ENCODE peak calls at places on chromosomes 5 and 9, in six cellular contexts. One of them, this sample, is unnamed.

GRCh38 chr5:146337264-146337904 is 1.3 kb upstream of the POU4F3 start:
- DNase-seq in lower lobe of right lung: no peak
- DNase-seq in spleen: no peak
- DNase-seq in AG04450: no peak
- DNase-seq in GM12878: no peak
- DNase-seq in ovary: no peak
- DNase-seq in this sample: no peak

GRCh38 chr5:149256451-149256850 is 15.2 kb upstream of the AFAP1L1 start:
- DNase-seq in lower lobe of right lung: no peak
- DNase-seq in spleen: no peak
- DNase-seq in AG04450: no peak
- DNase-seq in GM12878: no peak
- DNase-seq in ovary: no peak
- DNase-seq in this sample: no peak

GRCh38 chr9:96169488-96169887 is 132.5 kb downstream of the HSD17B3 start:
- DNase-seq in lower lobe of right lung: no peak
- DNase-seq in spleen: peak
- DNase-seq in AG04450: no peak
- DNase-seq in GM12878: no peak
- DNase-seq in ovary: no peak
- DNase-seq in this sample: no peak

GRCh38 chr5:157998021-157998504 is 139.1 kb upstream of the CLINT1 start:
- DNase-seq in lower lobe of right lung: no peak
- DNase-seq in spleen: no peak
- DNase-seq in AG04450: no peak
- DNase-seq in GM12878: no peak
- DNase-seq in ovary: no peak
- DNase-seq in this sample: no peak

GRCh38 chr9:31390352-31391025 is 994.0 kb upstream of the ACO1 start:
- DNase-seq in lower lobe of right lung: no peak
- DNase-seq in spleen: no peak
- DNase-seq in AG04450: no peak
- DNase-seq in GM12878: no peak
- DNase-seq in ovary: no peak
- DNase-seq in this sample: no peak

GRCh38 chr5:131081371-131081770 is 83.7 kb downstream of the HINT1 start:
- DNase-seq in lower lobe of right lung: no peak
- DNase-seq in spleen: no peak
- DNase-seq in AG04450: no peak
- DNase-seq in GM12878: no peak
- DNase-seq in ovary: no peak
- DNase-seq in this sample: no peak

GRCh38 chr5:34791761-34792244 is 47.2 kb upstream of the TTC23L start:
- DNase-seq in lower lobe of right lung: no peak
- DNase-seq in spleen: no peak
- DNase-seq in AG04450: no peak
- DNase-seq in GM12878: no peak
- DNase-seq in ovary: no peak
- DNase-seq in this sample: no peak

GRCh38 chr9:12878342-12878978 is 103.6 kb downstream of the LURAP1L start:
- DNase-seq in lower lobe of right lung: no peak
- DNase-seq in spleen: no peak
- DNase-seq in AG04450: no peak
- DNase-seq in GM12878: no peak
- DNase-seq in ovary: no peak
- DNase-seq in this sample: no peak

GRCh38 chr9:133168432-133168831 is 4.7 kb upstream of the GBGT1 start:
- DNase-seq in lower lobe of right lung: peak
- DNase-seq in spleen: peak
- DNase-seq in AG04450: no peak
- DNase-seq in GM12878: no peak
- DNase-seq in ovary: no peak
- DNase-seq in this sample: no peak

GRCh38 chr9:113505963-113506624 is 42.6 kb downstream of the RGS3 start:
- DNase-seq in lower lobe of right lung: no peak
- DNase-seq in spleen: peak
- DNase-seq in AG04450: no peak
- DNase-seq in GM12878: no peak
- DNase-seq in ovary: no peak
- DNase-seq in this sample: no peak

GRCh38 chr5:123367739-123368138 is 55.5 kb downstream of the CEP120 start:
- DNase-seq in lower lobe of right lung: no peak
- DNase-seq in spleen: no peak
- DNase-seq in AG04450: no peak
- DNase-seq in GM12878: no peak
- DNase-seq in ovary: no peak
- DNase-seq in this sample: no peak
- TF ChIP-seq CTCF in lower lobe of right lung: no peak
- TF ChIP-seq CTCF in spleen: no peak
- TF ChIP-seq CTCF in AG04450: peak
- TF ChIP-seq CTCF in GM12878: no peak
- TF ChIP-seq CTCF in ovary: peak
- TF ChIP-seq CTCF in this sample: peak

DNA sequence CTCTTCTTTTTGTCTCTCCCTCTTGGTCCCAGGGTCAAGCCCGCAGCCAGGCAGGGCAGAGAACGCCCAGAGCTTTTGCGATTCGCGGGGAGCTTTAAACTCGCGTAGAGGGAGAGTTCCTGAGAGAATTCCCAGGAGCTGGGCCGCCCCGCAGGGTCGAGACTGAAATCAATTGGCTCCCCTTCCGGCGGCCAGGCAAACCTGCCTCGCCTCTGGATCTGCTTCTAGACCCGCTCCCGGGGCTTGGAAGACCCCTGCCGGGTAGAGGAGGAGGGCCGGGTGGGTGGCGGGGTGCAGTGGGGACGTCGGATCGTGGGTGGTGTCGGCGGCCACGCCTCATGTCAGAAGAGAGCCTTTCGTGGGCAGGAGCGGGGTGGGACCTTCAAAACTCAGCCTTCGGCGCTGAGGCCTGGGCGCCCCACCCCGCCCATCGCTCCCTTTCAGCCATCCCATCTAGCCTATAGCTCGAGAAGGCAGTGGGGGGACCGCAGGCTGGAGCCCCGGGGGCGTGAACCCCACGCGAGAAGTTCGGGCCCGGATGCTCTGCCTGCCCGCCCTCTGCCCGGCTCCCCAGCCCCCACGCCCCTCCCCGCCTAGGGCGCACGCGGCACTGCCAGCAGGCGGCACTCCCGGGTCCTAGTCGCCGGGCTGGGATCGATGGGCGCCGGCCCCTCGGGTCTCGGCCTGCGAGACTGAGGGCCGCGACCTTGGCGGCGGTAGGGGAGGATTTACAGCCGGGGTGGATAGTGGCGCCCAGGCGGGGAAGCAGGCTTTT is 6.1 kb downstream of the PRDM6 start:
- DNase-seq in lower lobe of right lung: no peak
- DNase-seq in spleen: no peak
- DNase-seq in AG04450: no peak
- DNase-seq in GM12878: no peak
- DNase-seq in ovary: peak
- DNase-seq in this sample: no peak
- H3K4me3 ChIP-seq in lower lobe of right lung: peak
- H3K4me3 ChIP-seq in spleen: peak
- H3K4me3 ChIP-seq in AG04450: peak
- H3K4me3 ChIP-seq in GM12878: no peak
- H3K4me3 ChIP-seq in ovary: no peak
- H3K4me3 ChIP-seq in this sample: no peak

DNA sequence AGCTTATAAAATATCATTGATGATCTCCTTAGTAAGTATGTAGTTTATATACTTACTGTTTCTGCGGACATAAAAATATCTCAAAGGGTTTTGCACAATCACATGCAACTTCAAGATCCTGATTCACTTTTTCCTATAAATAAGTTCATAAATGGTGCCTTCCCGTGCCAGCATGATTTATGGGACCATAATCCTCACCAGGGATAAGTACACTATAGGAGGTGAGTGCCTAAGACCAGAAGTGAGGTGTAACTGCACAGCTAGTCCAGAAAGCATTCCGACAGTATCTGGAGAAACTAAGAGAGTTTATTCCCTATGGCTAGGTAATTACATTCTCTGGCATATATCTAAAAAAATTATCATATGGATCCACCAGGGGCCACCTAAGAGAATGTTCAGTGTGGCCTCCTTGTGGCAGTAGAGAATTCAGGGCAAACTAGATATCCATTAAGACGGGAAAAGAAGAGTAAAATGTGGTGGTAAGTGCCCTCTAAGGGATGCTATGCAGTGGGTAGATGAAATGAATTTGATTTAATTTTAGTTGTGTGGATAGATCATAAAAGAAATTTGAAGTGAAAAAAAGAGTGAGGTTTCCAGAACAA is 402.5 kb upstream of the SLC24A2 start:
- DNase-seq in lower lobe of right lung: no peak
- DNase-seq in spleen: no peak
- DNase-seq in AG04450: no peak
- DNase-seq in GM12878: no peak
- DNase-seq in ovary: no peak
- DNase-seq in this sample: no peak
- TF ChIP-seq CTCF in lower lobe of right lung: no peak
- TF ChIP-seq CTCF in spleen: no peak
- TF ChIP-seq CTCF in AG04450: peak
- TF ChIP-seq CTCF in GM12878: no peak
- TF ChIP-seq CTCF in ovary: no peak
- TF ChIP-seq CTCF in this sample: no peak

GRCh38 chr5:150496534-150496933 is 11.4 kb upstream of the NDST1 start:
- DNase-seq in lower lobe of right lung: no peak
- DNase-seq in spleen: no peak
- DNase-seq in AG04450: no peak
- DNase-seq in GM12878: no peak
- DNase-seq in ovary: no peak
- DNase-seq in this sample: no peak

GRCh38 chr5:150498501-150498900 is 9.4 kb upstream of the NDST1 start:
- DNase-seq in lower lobe of right lung: no peak
- DNase-seq in spleen: no peak
- DNase-seq in AG04450: no peak
- DNase-seq in GM12878: no peak
- DNase-seq in ovary: no peak
- DNase-seq in this sample: no peak

GRCh38 chr5:150497989-150498317 is 10.0 kb upstream of the NDST1 start:
- DNase-seq in lower lobe of right lung: no peak
- DNase-seq in spleen: no peak
- DNase-seq in AG04450: no peak
- DNase-seq in GM12878: no peak
- DNase-seq in ovary: no peak
- DNase-seq in this sample: no peak

GRCh38 chr5:150496098-150496497 is 11.8 kb upstream of the NDST1 start:
- DNase-seq in lower lobe of right lung: no peak
- DNase-seq in spleen: no peak
- DNase-seq in AG04450: no peak
- DNase-seq in GM12878: no peak
- DNase-seq in ovary: no peak
- DNase-seq in this sample: no peak

GRCh38 chr5:150497274-150497988 is 10.5 kb upstream of the NDST1 start:
- DNase-seq in lower lobe of right lung: no peak
- DNase-seq in spleen: no peak
- DNase-seq in AG04450: peak
- DNase-seq in GM12878: no peak
- DNase-seq in ovary: peak
- DNase-seq in this sample: no peak
- H3K4me3 ChIP-seq in lower lobe of right lung: no peak
- H3K4me3 ChIP-seq in spleen: peak
- H3K4me3 ChIP-seq in AG04450: peak
- H3K4me3 ChIP-seq in GM12878: no peak
- H3K4me3 ChIP-seq in ovary: no peak
- H3K4me3 ChIP-seq in this sample: no peak

GRCh38 chr5:123157797-123158528 is 68.9 kb downstream of the PRDM6 start:
- DNase-seq in lower lobe of right lung: no peak
- DNase-seq in spleen: no peak
- DNase-seq in AG04450: peak
- DNase-seq in GM12878: no peak
- DNase-seq in ovary: no peak
- DNase-seq in this sample: no peak
- TF ChIP-seq CTCF in lower lobe of right lung: peak
- TF ChIP-seq CTCF in spleen: no peak
- TF ChIP-seq CTCF in AG04450: peak
- TF ChIP-seq CTCF in GM12878: no peak
- TF ChIP-seq CTCF in ovary: no peak
- TF ChIP-seq CTCF in this sample: no peak

GRCh38 chr9:83219154-83219923 is 156.4 kb upstream of the RASEF start:
- DNase-seq in lower lobe of right lung: peak
- DNase-seq in spleen: peak
- DNase-seq in AG04450: no peak
- DNase-seq in GM12878: no peak
- DNase-seq in ovary: peak
- DNase-seq in this sample: no peak
- H3K4me3 ChIP-seq in lower lobe of right lung: peak
- H3K4me3 ChIP-seq in spleen: peak
- H3K4me3 ChIP-seq in AG04450: peak
- H3K4me3 ChIP-seq in GM12878: no peak
- H3K4me3 ChIP-seq in ovary: peak
- H3K4me3 ChIP-seq in this sample: no peak

This sample was measured in GM12864.